ENCODE peak calls at places on chromosomes 4 and X, in six cellular contexts. One of them, this sample, is unnamed.

GRCh38 chr4:73970011-73970410 is 11.8 kb downstream of the PF4 start:
- DNase-seq in IMR-90: no peak
- DNase-seq in neuronal stem cell: no peak
- DNase-seq in H9: no peak
- DNase-seq in mesenchymal stem cell: no peak
- DNase-seq in trophoblast cell: no peak
- DNase-seq in this sample: no peak

GRCh38 chrX:79270401-79270800 is 96.7 kb downstream of the ITM2A start:
- DNase-seq in H9: peak; percentile 39
- DNase-seq in IMR-90: no peak
- DNase-seq in mesenchymal stem cell: no peak
- DNase-seq in trophoblast cell: no peak
- DNase-seq in neuronal stem cell: peak; percentile 6
- DNase-seq in this sample: peak; percentile 59

GRCh38 chr4:94739741-94740140 is 18.0 kb upstream of the BMPR1B start:
- DNase-seq in mesenchymal stem cell: no peak
- DNase-seq in H9: no peak
- DNase-seq in trophoblast cell: no peak
- DNase-seq in neuronal stem cell: no peak
- DNase-seq in IMR-90: no peak
- DNase-seq in this sample: no peak

GRCh38 chr4:31422006-31422405 is 701.8 kb downstream of the PCDH7 start:
- DNase-seq in trophoblast cell: no peak
- DNase-seq in mesenchymal stem cell: no peak
- DNase-seq in neuronal stem cell: no peak
- DNase-seq in IMR-90: no peak
- DNase-seq in H9: no peak
- DNase-seq in this sample: no peak

GRCh38 chrX:153500676-153501280 is 6.0 kb downstream of the BGN start:
- DNase-seq in neuronal stem cell: no peak
- DNase-seq in IMR-90: no peak
- DNase-seq in H9: no peak
- DNase-seq in mesenchymal stem cell: no peak
- DNase-seq in trophoblast cell: no peak
- DNase-seq in this sample: no peak

GRCh38 chr4:121462660-121463261 is 81.9 kb upstream of the QRFPR start:
- DNase-seq in trophoblast cell: peak; percentile 77
- DNase-seq in H9: peak; percentile 59
- DNase-seq in mesenchymal stem cell: peak; percentile 62
- DNase-seq in IMR-90: peak; percentile 61
- DNase-seq in neuronal stem cell: peak; percentile 43
- DNase-seq in this sample: peak; percentile 95

GRCh38 chrX:147803948-147804347 is 107.8 kb upstream of the FMR1 start:
- DNase-seq in H9: no peak
- DNase-seq in mesenchymal stem cell: no peak
- DNase-seq in trophoblast cell: peak; percentile 46
- DNase-seq in IMR-90: no peak
- DNase-seq in neuronal stem cell: peak; percentile 3
- DNase-seq in this sample: peak; percentile 48

GRCh38 chrX:151754042-151754419 is 19.5 kb downstream of the CNGA2 start:
- DNase-seq in neuronal stem cell: no peak
- DNase-seq in H9: peak; percentile 36
- DNase-seq in IMR-90: peak; percentile 8
- DNase-seq in trophoblast cell: peak; percentile 31
- DNase-seq in mesenchymal stem cell: no peak
- DNase-seq in this sample: peak; percentile 66

GRCh38 chr4:176034498-176034897 is 31.1 kb upstream of the WDR17 start:
- DNase-seq in H9: no peak
- DNase-seq in mesenchymal stem cell: peak; percentile 63
- DNase-seq in neuronal stem cell: peak; percentile 24
- DNase-seq in IMR-90: peak; percentile 55
- DNase-seq in trophoblast cell: peak; percentile 43
- DNase-seq in this sample: peak; percentile 56

GRCh38 chrX:68588653-68589371 is 58.7 kb upstream of the STARD8 start:
- DNase-seq in H9: no peak
- DNase-seq in trophoblast cell: peak; percentile 53
- DNase-seq in neuronal stem cell: no peak
- DNase-seq in IMR-90: peak; percentile 1
- DNase-seq in mesenchymal stem cell: no peak
- DNase-seq in this sample: no peak

GRCh38 chr4:85669204-85669603 is 194.3 kb downstream of the ARHGAP24 start:
- DNase-seq in trophoblast cell: no peak
- DNase-seq in H9: no peak
- DNase-seq in mesenchymal stem cell: no peak
- DNase-seq in neuronal stem cell: no peak
- DNase-seq in IMR-90: no peak
- DNase-seq in this sample: no peak

GRCh38 chr4:102299302-102299701 is 46.0 kb downstream of the SLC39A8 start:
- DNase-seq in neuronal stem cell: no peak
- DNase-seq in H9: no peak
- DNase-seq in IMR-90: no peak
- DNase-seq in mesenchymal stem cell: no peak
- DNase-seq in trophoblast cell: peak; percentile 16
- DNase-seq in this sample: no peak

GRCh38 chr4:71607780-71608673 is 175.9 kb downstream of the GC start:
- DNase-seq in IMR-90: peak; percentile 6
- DNase-seq in H9: no peak
- DNase-seq in mesenchymal stem cell: peak; percentile 22
- DNase-seq in neuronal stem cell: no peak
- DNase-seq in trophoblast cell: peak; percentile 90
- DNase-seq in this sample: peak; percentile 62

GRCh38 chr4:147160908-147161513 is 215.3 kb upstream of the TTC29 start:
- DNase-seq in IMR-90: peak; percentile 71
- DNase-seq in neuronal stem cell: peak; percentile 43
- DNase-seq in mesenchymal stem cell: peak; percentile 69
- DNase-seq in trophoblast cell: peak; percentile 65
- DNase-seq in H9: peak; percentile 40
- DNase-seq in this sample: peak; percentile 68

GRCh38 chr4:52369649-52370048 is 289.5 kb downstream of the USP46 start:
- DNase-seq in H9: no peak
- DNase-seq in IMR-90: no peak
- DNase-seq in trophoblast cell: peak; percentile 70
- DNase-seq in neuronal stem cell: no peak
- DNase-seq in mesenchymal stem cell: no peak
- DNase-seq in this sample: peak; percentile 17

GRCh38 chr4:147518846-147519767 is 38.2 kb downstream of the EDNRA start:
- DNase-seq in H9: peak; percentile 62
- DNase-seq in mesenchymal stem cell: peak; percentile 76
- DNase-seq in neuronal stem cell: peak; percentile 14
- DNase-seq in IMR-90: peak; percentile 86
- DNase-seq in trophoblast cell: peak; percentile 83
- DNase-seq in this sample: peak; percentile 79

GRCh38 chrX:623599-624323 is 6.8 kb upstream of the SHOX start:
- DNase-seq in H9: peak; percentile 80
- DNase-seq in IMR-90: no peak
- DNase-seq in mesenchymal stem cell: no peak
- DNase-seq in trophoblast cell: peak; percentile 9
- DNase-seq in neuronal stem cell: no peak
- DNase-seq in this sample: peak; percentile 70

GRCh38 chr4:46852839-46853238 is 56.2 kb downstream of the COX7B2 start:
- DNase-seq in H9: no peak
- DNase-seq in neuronal stem cell: no peak
- DNase-seq in trophoblast cell: no peak
- DNase-seq in mesenchymal stem cell: no peak
- DNase-seq in IMR-90: no peak
- DNase-seq in this sample: no peak

GRCh38 chrX:14359316-14359715 is 170.0 kb upstream of the GLRA2 start:
- DNase-seq in IMR-90: no peak
- DNase-seq in trophoblast cell: no peak
- DNase-seq in H9: no peak
- DNase-seq in neuronal stem cell: no peak
- DNase-seq in mesenchymal stem cell: no peak
- DNase-seq in this sample: no peak

GRCh38 chr4:37604464-37604863 is 81.7 kb downstream of the RELL1 start:
- DNase-seq in trophoblast cell: peak; percentile 79
- DNase-seq in IMR-90: peak; percentile 68
- DNase-seq in neuronal stem cell: no peak
- DNase-seq in mesenchymal stem cell: peak; percentile 43
- DNase-seq in H9: no peak
- DNase-seq in this sample: no peak

GRCh38 chr4:104429150-104429741 is 65.4 kb downstream of the CXXC4 start:
- DNase-seq in IMR-90: no peak
- DNase-seq in mesenchymal stem cell: peak; percentile 6
- DNase-seq in trophoblast cell: no peak
- DNase-seq in neuronal stem cell: no peak
- DNase-seq in H9: no peak
- DNase-seq in this sample: no peak

GRCh38 chr4:40046311-40046980 is 10.2 kb upstream of the N4BP2 start:
- DNase-seq in H9: no peak
- DNase-seq in trophoblast cell: peak; percentile 84
- DNase-seq in IMR-90: peak; percentile 64
- DNase-seq in neuronal stem cell: no peak
- DNase-seq in mesenchymal stem cell: peak; percentile 64
- DNase-seq in this sample: peak; percentile 56

GRCh38 chr4:120293341-120293740 is 226.7 kb upstream of the MAD2L1 start:
- DNase-seq in trophoblast cell: no peak
- DNase-seq in H9: no peak
- DNase-seq in IMR-90: no peak
- DNase-seq in neuronal stem cell: no peak
- DNase-seq in mesenchymal stem cell: no peak
- DNase-seq in this sample: no peak

GRCh38 chrX:6941041-6941440 is 206.5 kb upstream of the STS start:
- DNase-seq in H9: no peak
- DNase-seq in IMR-90: peak; percentile 8
- DNase-seq in trophoblast cell: no peak
- DNase-seq in neuronal stem cell: no peak
- DNase-seq in mesenchymal stem cell: peak; percentile 1
- DNase-seq in this sample: no peak

GRCh38 chrX:7163146-7163677 is 15.3 kb upstream of the PUDP start:
- DNase-seq in neuronal stem cell: no peak
- DNase-seq in H9: no peak
- DNase-seq in IMR-90: no peak
- DNase-seq in mesenchymal stem cell: no peak
- DNase-seq in trophoblast cell: no peak
- DNase-seq in this sample: peak; percentile 58

GRCh38 chr4:26076000-26076587 is 162.1 kb downstream of the SMIM20 start:
- DNase-seq in mesenchymal stem cell: peak; percentile 58
- DNase-seq in neuronal stem cell: no peak
- DNase-seq in IMR-90: peak; percentile 81
- DNase-seq in trophoblast cell: peak; percentile 37
- DNase-seq in H9: no peak
- DNase-seq in this sample: no peak

GRCh38 chrX:147917700-147918694 is 6.3 kb downstream of the FMR1 start:
- DNase-seq in neuronal stem cell: no peak
- DNase-seq in mesenchymal stem cell: no peak
- DNase-seq in trophoblast cell: peak; percentile 46
- DNase-seq in H9: no peak
- DNase-seq in IMR-90: peak; percentile 4
- DNase-seq in this sample: no peak

GRCh38 chr4:80540785-80541469 is 205.4 kb downstream of the CFAP299 start:
- DNase-seq in H9: no peak
- DNase-seq in neuronal stem cell: no peak
- DNase-seq in mesenchymal stem cell: peak; percentile 45
- DNase-seq in trophoblast cell: no peak
- DNase-seq in IMR-90: peak; percentile 55
- DNase-seq in this sample: no peak

GRCh38 chr4:39576268-39576667 is 49.0 kb upstream of the UGDH start:
- DNase-seq in mesenchymal stem cell: peak; percentile 21
- DNase-seq in trophoblast cell: no peak
- DNase-seq in H9: peak; percentile 30
- DNase-seq in neuronal stem cell: no peak
- DNase-seq in IMR-90: peak; percentile 27
- DNase-seq in this sample: peak; percentile 19

DNA sequence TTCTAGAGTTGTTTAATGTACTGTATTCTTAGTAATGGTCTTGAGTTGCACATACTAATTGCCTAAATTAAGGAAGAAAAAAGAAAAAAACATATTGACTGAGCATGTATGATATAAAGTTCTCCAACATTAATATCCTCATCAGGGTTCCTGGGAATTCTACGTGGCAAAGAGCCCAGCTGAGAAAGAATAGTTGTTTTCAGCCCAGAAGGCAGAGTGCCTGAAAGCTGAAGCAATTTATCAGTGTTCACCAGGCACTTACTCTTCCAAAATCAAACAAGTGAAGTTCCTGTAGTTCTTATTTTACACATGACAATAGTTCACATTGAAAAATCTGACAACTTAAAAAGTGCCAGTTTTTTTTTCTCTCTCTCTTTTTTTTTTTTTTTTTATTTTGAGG is 27.7 kb downstream of the YIPF7 start:
- DNase-seq in mesenchymal stem cell: no peak
- DNase-seq in IMR-90: no peak
- DNase-seq in H9: no peak
- DNase-seq in neuronal stem cell: no peak
- DNase-seq in trophoblast cell: no peak
- DNase-seq in this sample: no peak
- H3K18ac ChIP-seq in mesenchymal stem cell: no peak overlapping the region
- H3K18ac ChIP-seq in IMR-90: no peak overlapping the region
- H3K18ac ChIP-seq in H9: no peak overlapping the region
- H3K18ac ChIP-seq in neuronal stem cell: no peak overlapping the region
- H3K18ac ChIP-seq in trophoblast cell: no peak overlapping the region
- H3K18ac ChIP-seq in this sample: no peak overlapping the region

GRCh38 chr4:183906736-183907651 is 1.9 kb downstream of the STOX2 start:
- DNase-seq in H9: peak; percentile 64
- DNase-seq in trophoblast cell: peak; percentile 19
- DNase-seq in IMR-90: no peak
- DNase-seq in neuronal stem cell: peak; percentile 48
- DNase-seq in mesenchymal stem cell: peak; percentile 27
- DNase-seq in this sample: peak; percentile 83
- H3K18ac ChIP-seq in H9: peak overlapping the region; percentile 63
- H3K18ac ChIP-seq in trophoblast cell: peak overlapping the region; percentile 97
- H3K18ac ChIP-seq in IMR-90: peak overlapping the region; percentile 60
- H3K18ac ChIP-seq in neuronal stem cell: peak overlapping the region; percentile 95
- H3K18ac ChIP-seq in mesenchymal stem cell: no peak overlapping the region
- H3K18ac ChIP-seq in this sample: peak overlapping the region; percentile 53

DNA sequence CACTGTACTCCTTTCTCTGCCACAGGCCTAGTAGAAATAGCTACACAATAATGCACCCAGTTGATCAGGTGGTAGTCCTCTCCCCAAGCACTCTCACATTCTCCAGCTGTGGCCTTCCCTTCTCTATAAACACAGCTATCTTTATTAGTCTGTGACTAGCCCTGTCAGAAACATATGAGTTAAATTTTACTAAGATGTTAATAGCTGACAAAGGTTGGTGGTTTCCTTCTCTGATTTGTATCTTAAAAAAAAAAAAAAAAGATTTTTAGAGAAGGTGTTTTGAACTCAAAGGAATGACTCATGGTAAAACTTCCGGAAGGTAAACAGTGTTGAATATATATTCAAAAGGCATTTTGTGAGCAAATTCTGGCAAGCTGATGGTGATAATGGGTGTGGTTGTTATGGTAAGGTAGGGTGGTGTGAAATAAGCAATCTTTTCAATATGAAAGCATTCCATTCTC is 327.4 kb downstream of the PPP3CA start:
- DNase-seq in H9: no peak
- DNase-seq in trophoblast cell: no peak
- DNase-seq in mesenchymal stem cell: peak; percentile 37
- DNase-seq in IMR-90: peak; percentile 14
- DNase-seq in neuronal stem cell: no peak
- DNase-seq in this sample: peak; percentile 28
- H3K18ac ChIP-seq in H9: no peak overlapping the region
- H3K18ac ChIP-seq in trophoblast cell: no peak overlapping the region
- H3K18ac ChIP-seq in mesenchymal stem cell: no peak overlapping the region
- H3K18ac ChIP-seq in IMR-90: no peak overlapping the region
- H3K18ac ChIP-seq in neuronal stem cell: no peak overlapping the region
- H3K18ac ChIP-seq in this sample: peak overlapping the region; percentile 12

GRCh38 chrX:21811832-21812231 is 27.6 kb upstream of the MBTPS2 start:
- DNase-seq in mesenchymal stem cell: no peak
- DNase-seq in trophoblast cell: no peak
- DNase-seq in IMR-90: no peak
- DNase-seq in H9: no peak
- DNase-seq in neuronal stem cell: no peak
- DNase-seq in this sample: no peak
- H3K18ac ChIP-seq in mesenchymal stem cell: no peak overlapping the region
- H3K18ac ChIP-seq in trophoblast cell: no peak overlapping the region
- H3K18ac ChIP-seq in IMR-90: no peak overlapping the region
- H3K18ac ChIP-seq in H9: peak overlapping the region; percentile 91
- H3K18ac ChIP-seq in neuronal stem cell: no peak overlapping the region
- H3K18ac ChIP-seq in this sample: no peak overlapping the region

This sample was measured in mesendoderm.